ENCODE peak calls at places on chromosomes 1 and 21, in five cellular contexts. O is T-helper 9 cell; Q is Kasumi-1; P is Karpas-422; K is stimulated activated CD4-positive, alpha-beta T cell treated with anti-CD3 and anti-CD28 coated beads, Interleukin-1b, Interleukin-23, amount 100 ng/mL, for 4 hours. Y is an unnamed sample.

GRCh38 chr1:13600762-13601483 is 17.3 kb downstream of the PDPN start:
- DNase-seq in Q (no peak), P (no peak), K (no peak), O (no peak), Y (no peak)

GRCh38 chr1:203200059-203200553 is 13.6 kb upstream of the CHI3L1 start:
- DNase-seq in K (no peak), P (no peak), O (no peak), Q (peak), Y (no peak)

GRCh38 chr1:201608635-201609395 is 69.9 kb downstream of the NAV1 start:
- DNase-seq in P (no peak), O (no peak), K (no peak), Q (no peak), Y (no peak)

GRCh38 chr1:201649776-201650607 is 111.1 kb downstream of the NAV1 start:
- DNase-seq in P (no peak), O (no peak), K (no peak), Q (no peak), Y (no peak)

GRCh38 chr1:92851729-92852128 is 19.9 kb downstream of the RPL5 start:
- DNase-seq in P (no peak), O (no peak), Q (no peak), K (no peak), Y (no peak)

GRCh38 chr1:56821462-56821797 is 2.2 kb upstream of the FYB2 start:
- DNase-seq in K (no peak), P (no peak), Q (no peak), O (no peak), Y (no peak)

GRCh38 chr1:109787845-109788605 is 24.3 kb upstream of the EPS8L3 start:
- DNase-seq in K (no peak), O (no peak), Q (no peak), P (no peak), Y (no peak)

GRCh38 chr1:91793189-91793588 is 92.8 kb downstream of the TGFBR3 start:
- DNase-seq in K (no peak), P (no peak), O (no peak), Q (no peak), Y (no peak)

GRCh38 chr1:172613294-172613693 is 45.6 kb upstream of the FASLG start:
- DNase-seq in P (no peak), K (no peak), Q (no peak), O (no peak), Y (no peak)

GRCh38 chr1:178232949-178233348 is 139.0 kb downstream of the RASAL2 start:
- DNase-seq in K (no peak), P (no peak), O (no peak), Q (no peak), Y (no peak)

GRCh38 chr21:28793043-28793442 is 199.6 kb downstream of the LTN1 start:
- DNase-seq in O (no peak), P (peak), K (no peak), Q (no peak), Y (peak)

GRCh38 chr1:151024540-151025146 is 11.7 kb upstream of the BNIPL start:
- DNase-seq in K (peak), P (peak), O (peak), Q (peak), Y (peak)

GRCh38 chr21:42063578-42064521 is 7.3 kb upstream of the UMODL1 start:
- DNase-seq in K (peak), O (peak), Q (peak), P (peak), Y (peak)

GRCh38 chr1:198157847-198158765 is 1.3 kb downstream of the NEK7 start:
- DNase-seq in K (no peak), P (peak), O (no peak), Q (peak), Y (peak)

GRCh38 chr1:170967042-170967910 is 31.9 kb downstream of the MROH9 start:
- DNase-seq in O (no peak), P (peak), Q (peak), K (no peak), Y (peak)

GRCh38 chr1:151346082-151346768 is 827 bp downstream of the RFX5 start:
- DNase-seq in O (no peak), K (no peak), Q (no peak), P (peak), Y (peak)

GRCh38 chr1:181002582-181003172 is 20.0 kb downstream of the STX6 start:
- DNase-seq in Q (no peak), P (no peak), O (no peak), K (no peak), Y (no peak)

GRCh38 chr1:94698759-94699502 is 121.2 kb upstream of the SLC44A3 start:
- DNase-seq in P (no peak), K (no peak), O (no peak), Q (no peak), Y (no peak)

GRCh38 chr1:168974117-168974516 is 132.4 kb upstream of the ATP1B1 start:
- DNase-seq in K (no peak), Q (no peak), O (no peak), P (no peak), Y (no peak)

GRCh38 chr1:43540653-43541071 is 10.0 kb downstream of the PTPRF start:
- DNase-seq in P (no peak), K (no peak), Q (no peak), O (no peak), Y (no peak)

GRCh38 chr1:231971397-231972233 is 345.0 kb downstream of the DISC1 start:
- DNase-seq in Q (no peak), P (peak), O (no peak), K (no peak), Y (no peak)

GRCh38 chr1:204286841-204287387 is 72.8 kb downstream of the PLEKHA6 start:
- DNase-seq in K (peak), P (peak), O (peak), Q (peak), Y (peak)

GRCh38 chr1:234047113-234047512 is 142.6 kb downstream of the SLC35F3 start:
- DNase-seq in Q (no peak), K (no peak), P (no peak), O (no peak), Y (no peak)

GRCh38 chr1:41807390-41807789 is 111.3 kb downstream of the HIVEP3 start:
- DNase-seq in K (no peak), O (no peak), Q (no peak), P (no peak), Y (no peak)

GRCh38 chr1:6691507-6691906 is 10.1 kb downstream of the DNAJC11 start:
- DNase-seq in Q (no peak), K (no peak), P (no peak), O (no peak), Y (no peak)

GRCh38 chr1:177255411-177255810 is 84.7 kb downstream of the BRINP2 start:
- DNase-seq in P (no peak), O (no peak), Q (no peak), K (no peak), Y (no peak)

GRCh38 chr1:37482796-37483744 is 8.7 kb downstream of the ZC3H12A start:
- DNase-seq in P (no peak), O (no peak), Q (no peak), K (no peak), Y (no peak)

GRCh38 chr1:210280221-210280620 is 47.6 kb downstream of the SERTAD4 start:
- DNase-seq in K (no peak), P (no peak), O (no peak), Q (no peak), Y (no peak)

GRCh38 chr1:115227683-115228082 is 110.4 kb downstream of the NGF start:
- DNase-seq in Q (no peak), P (no peak), K (no peak), O (no peak), Y (no peak)

GRCh38 chr1:75922698-75923097 is 9.5 kb downstream of the ASB17 start:
- DNase-seq in K (no peak), P (no peak), Q (no peak), O (no peak), Y (no peak)

GRCh38 chr1:28927442-28928305 is 13.3 kb downstream of the EPB41 start:
- DNase-seq in P (peak), O (no peak), K (no peak), Q (peak), Y (peak)

GRCh38 chr1:212743901-212744475 is 44.3 kb upstream of the BATF3 start:
- DNase-seq in O (no peak), P (no peak), Q (no peak), K (no peak), Y (no peak)

GRCh38 chr21:32253215-32253641 is 25.6 kb downstream of the MIS18A start:
- DNase-seq in O (no peak), P (no peak), K (no peak), Q (no peak), Y (no peak)

GRCh38 chr1:20198296-20198695 is 12.0 kb upstream of the PLA2G2C start:
- DNase-seq in P (no peak), O (no peak), K (no peak), Q (no peak), Y (no peak)

GRCh38 chr1:47395433-47395832 is 20.7 kb upstream of the FOXE3 start:
- DNase-seq in O (no peak), P (no peak), K (no peak), Q (no peak), Y (no peak)

GRCh38 chr1:15616704-15617172 is 520 bp upstream of the DDI2 start:
- DNase-seq in O (no peak), K (no peak), P (no peak), Q (no peak), Y (no peak)

Y was measured in OCI-LY7.